ENCODE peak calls at places on chromosomes 6 and 20, in five cellular contexts. C is SHP77; T is Caki2; I is GM04504; Z is activated CD4-positive, alpha-beta T cell treated with anti-CD3 and anti-CD28 coated beads for 48 hours. B is an unnamed sample.

GRCh38 chr6:145815875-145816274 is 1.3 kb upstream of the FBXO30 start:
- DNase-seq in Z (peak), T (no peak), C (no peak), I (no peak), B (no peak)

GRCh38 chr6:56482525-56482924 is 160.2 kb downstream of the DST start:
- DNase-seq in I (no peak), T (no peak), Z (no peak), C (no peak), B (no peak)

GRCh38 chr6:128495536-128496333 is 24.7 kb downstream of the PTPRK start:
- DNase-seq in Z (no peak), T (no peak), C (no peak), I (no peak), B (no peak)

GRCh38 chr6:160259585-160259984 is 964 bp upstream of the SLC22A2 start:
- DNase-seq in T (no peak), I (no peak), C (no peak), Z (no peak), B (no peak)

GRCh38 chr6:85364354-85364753 is 85.5 kb upstream of the NT5E start:
- DNase-seq in Z (peak), C (no peak), T (peak), I (peak), B (peak)

GRCh38 chr20:4617484-4617883 is 104.2 kb upstream of the PRND start:
- DNase-seq in C (no peak), I (no peak), T (no peak), Z (no peak), B (no peak)

GRCh38 chr20:54161821-54162149 is 12.0 kb downstream of the CYP24A1 start:
- DNase-seq in T (no peak), I (no peak), Z (no peak), C (no peak), B (no peak)

GRCh38 chr20:6636209-6637159 is 131.0 kb upstream of the BMP2 start:
- DNase-seq in C (peak), Z (no peak), T (peak), I (peak), B (peak)

GRCh38 chr6:140064371-140064770 is 689.9 kb upstream of the CITED2 start:
- DNase-seq in Z (no peak), T (no peak), I (no peak), C (no peak), B (no peak)

GRCh38 chr20:45940469-45940868 is 6.0 kb downstream of the PCIF1 start:
- DNase-seq in T (no peak), C (no peak), Z (no peak), I (no peak), B (no peak)

GRCh38 chr6:46932941-46933340 is 11.2 kb upstream of the ADGRF5 start:
- DNase-seq in Z (no peak), T (peak), I (no peak), C (no peak), B (no peak)

GRCh38 chr6:26033942-26034354 is 53.3 kb upstream of the HFE start:
- DNase-seq in C (no peak), Z (peak), T (no peak), I (no peak), B (no peak)

GRCh38 chr6:116218172-116218633 is 35.7 kb downstream of the TSPYL4 start:
- DNase-seq in T (peak), Z (no peak), I (no peak), C (no peak), B (no peak)

GRCh38 chr6:164554700-164555479 is 754.5 kb downstream of the C6orf118 start:
- DNase-seq in I (no peak), Z (no peak), T (no peak), C (no peak), B (no peak)

GRCh38 chr20:21393142-21393541 is 4.2 kb downstream of the NKX2-4 start:
- DNase-seq in Z (no peak), C (no peak), I (no peak), T (no peak), B (no peak)

B was measured in non-pigmented ciliary epithelial cell.